ENCODE peak calls at places on chromosomes 5 and 9, in four cellular contexts. R is T-helper 2 cell, S is HepG2, T is EH. Q is an unnamed sample.
A peak's percentile ranks its signal among the peaks of the same experiment; 100 is the strongest.

GRCh38 chr5:57174128-57174849 is 430 bp downstream of the GPBP1 start:
- DNase-seq in S (no peak), T (peak; percentile 42), R (peak; percentile 35), Q (no peak)

GRCh38 chr9:15182755-15183154 is 124.3 kb downstream of the TTC39B start:
- DNase-seq in S (no peak), R (no peak), T (no peak), Q (no peak)

GRCh38 chr5:177077335-177077734 is 9.4 kb upstream of the FGFR4 start:
- DNase-seq in S (no peak), R (no peak), T (peak; percentile 36), Q (no peak)

GRCh38 chr5:54725391-54726280 is 208.1 kb downstream of the SNX18 start:
- DNase-seq in T (peak; percentile 67), R (no peak), S (no peak), Q (no peak)

GRCh38 chr5:4570047-4571015 is 569.8 kb upstream of the ADAMTS16 start:
- DNase-seq in T (no peak), R (no peak), S (peak; percentile 52), Q (no peak)

GRCh38 chr5:16690243-16690839 is 73.5 kb upstream of the RETREG1 start:
- DNase-seq in S (peak; percentile 59), T (peak; percentile 64), R (no peak), Q (no peak)

GRCh38 chr9:129875687-129876395 is 40.6 kb downstream of the USP20 start:
- DNase-seq in R (no peak), S (no peak), T (peak; percentile 16), Q (no peak)

GRCh38 chr9:3948826-3949578 is 350.9 kb downstream of the GLIS3 start:
- DNase-seq in R (no peak), T (peak; percentile 90), S (no peak), Q (no peak)

GRCh38 chr5:113081881-113082546 is 105.4 kb downstream of the DCP2 start:
- DNase-seq in T (peak; percentile 45), S (no peak), R (no peak), Q (peak; percentile 13)

GRCh38 chr5:168877132-168877895 is 298.1 kb upstream of the PANK3 start:
- DNase-seq in T (no peak), R (no peak), S (peak; percentile 18), Q (no peak)

GRCh38 chr9:131138676-131139075 is 13.3 kb downstream of the NUP214 start:
- DNase-seq in R (no peak), S (no peak), T (no peak), Q (no peak)

GRCh38 chr9:127717766-127718165 is 1.9 kb downstream of the TTC16 start:
- DNase-seq in T (no peak), R (no peak), S (no peak), Q (no peak)

GRCh38 chr5:53343187-53343586 is 137.2 kb upstream of the FST start:
- DNase-seq in S (no peak), R (no peak), T (peak; percentile 96), Q (peak; percentile 63)

GRCh38 chr9:118238139-118238538 is 533.9 kb downstream of the TLR4 start:
- DNase-seq in R (no peak), T (no peak), S (no peak), Q (no peak)

GRCh38 chr5:149551227-149552037 is at the start of gene CSNK1A1:
- DNase-seq in T (peak; percentile 98), S (peak; percentile 95), R (peak; percentile 98), Q (peak; percentile 96)

GRCh38 chr5:164235176-164235914 is 729.9 kb downstream of the MAT2B start:
- DNase-seq in R (no peak), S (no peak), T (no peak), Q (no peak)

GRCh38 chr5:30551614-30552013 is 641.9 kb upstream of the CDH6 start:
- DNase-seq in T (no peak), S (no peak), R (no peak), Q (no peak)

Q was measured in T1000.